ENCODE peak calls at places on chromosomes 2 and 18, in five cellular contexts. L is H1, Z is gastrocnemius medialis, E is fibroblast of mammary gland, B is K562. N is an unnamed sample.
A peak's percentile ranks its signal among the peaks of the same experiment; 100 is the strongest.

GRCh38 chr2:159285433-159285832 is 1.1 kb downstream of the WDSUB1 start:
- DNase-seq in L (no peak), Z (no peak), E (no peak), B (no peak), N (peak; percentile 7)

GRCh38 chr2:207869784-207870778 is 100.4 kb upstream of the FZD5 start:
- DNase-seq in L (no peak), Z (no peak), E (peak; percentile 86), B (no peak), N (no peak)

GRCh38 chr2:182043021-182043420 is 57.4 kb downstream of the PPP1R1C start:
- DNase-seq in L (no peak), Z (no peak), E (no peak), B (no peak), N (no peak)

GRCh38 chr2:121910139-121910538 is 154.7 kb downstream of the TSN start:
- DNase-seq in L (no peak), Z (no peak), E (peak; percentile 4), B (no peak), N (no peak)

GRCh38 chr2:172484253-172484652 is 56.9 kb downstream of the ITGA6 start:
- DNase-seq in L (no peak), Z (no peak), E (peak; percentile 30), B (peak; percentile 35), N (no peak)

GRCh38 chr2:232611559-232612218 is 21.7 kb upstream of the EFHD1 start:
- DNase-seq in L (peak; percentile 96), Z (peak; percentile 38), E (peak; percentile 36), B (peak; percentile 69), N (peak; percentile 31)

GRCh38 chr2:222450021-222450420 is 25.7 kb downstream of the SGPP2 start:
- DNase-seq in L (no peak), Z (no peak), E (no peak), B (no peak), N (no peak)

GRCh38 chr2:231795525-231796327 is 9.5 kb downstream of the COPS7B start:
- DNase-seq in L (no peak), Z (no peak), E (peak; percentile 76), B (peak; percentile 11), N (no peak)

GRCh38 chr2:10326151-10326616 is 23.5 kb downstream of the HPCAL1 start:
- DNase-seq in L (no peak), Z (no peak), E (no peak), B (no peak), N (no peak)

GRCh38 chr2:190515687-190516086 is 18.8 kb downstream of the NEMP2 start:
- DNase-seq in L (no peak), Z (no peak), E (no peak), B (no peak), N (no peak)

GRCh38 chr2:20093263-20094141 is 42.1 kb upstream of the LAPTM4A start:
- DNase-seq in L (peak; percentile 59), Z (peak; percentile 26), E (peak; percentile 85), B (peak; percentile 61), N (no peak)

GRCh38 chr18:68623342-68623741 is 91.6 kb downstream of the TMX3 start:
- DNase-seq in L (peak; percentile 62), Z (no peak), E (peak; percentile 84), B (peak; percentile 42), N (no peak)

GRCh38 chr2:175631247-175631628 is 370.8 kb downstream of the LNPK start:
- DNase-seq in L (no peak), Z (no peak), E (peak; percentile 38), B (no peak), N (no peak)

GRCh38 chr2:61988462-61989366 is 83.2 kb downstream of the COMMD1 start:
- DNase-seq in L (no peak), Z (no peak), E (peak; percentile 50), B (peak; percentile 33), N (no peak)

GRCh38 chr2:43653506-43653905 is 16.4 kb downstream of the PLEKHH2 start:
- DNase-seq in L (no peak), Z (no peak), E (no peak), B (no peak), N (no peak)

GRCh38 chr2:64133354-64133753 is 10.9 kb downstream of the PELI1 start:
- DNase-seq in L (no peak), Z (no peak), E (no peak), B (no peak), N (no peak)

GRCh38 chr2:64134813-64135212 is 9.4 kb downstream of the PELI1 start:
- DNase-seq in L (no peak), Z (no peak), E (no peak), B (no peak), N (no peak)

GRCh38 chr2:64130333-64130732 is 13.9 kb downstream of the PELI1 start:
- DNase-seq in L (no peak), Z (no peak), E (no peak), B (no peak), N (no peak)

GRCh38 chr2:64135421-64135820 is 8.8 kb downstream of the PELI1 start:
- DNase-seq in L (no peak), Z (no peak), E (no peak), B (no peak), N (no peak)

DNA sequence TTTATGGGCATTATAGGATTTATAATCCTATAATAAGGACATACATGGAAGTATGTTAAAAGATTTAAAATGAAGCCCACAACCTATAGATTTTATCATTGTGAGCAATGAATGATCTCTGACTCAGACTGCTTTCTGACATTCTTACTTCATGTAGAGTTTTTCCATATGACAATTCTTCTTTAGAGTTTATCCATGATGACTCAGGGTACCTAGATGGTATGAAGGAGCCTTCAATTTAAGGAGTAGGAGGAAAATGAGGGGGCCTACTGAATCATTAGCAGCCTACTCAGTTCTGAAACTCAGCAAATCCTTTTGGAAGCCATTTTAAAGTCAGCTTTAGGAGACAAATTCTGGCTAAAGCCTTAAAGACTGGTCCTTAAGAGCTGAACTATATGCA is 10.4 kb downstream of the PELI1 start:
- DNase-seq in L (no peak), Z (no peak), E (peak; percentile 76), B (peak; percentile 20), N (no peak)
- H3K4me3 ChIP-seq in L (no peak overlapping the region), Z (no peak overlapping the region), E (no peak overlapping the region), B (no peak overlapping the region), N (no peak overlapping the region)

DNA sequence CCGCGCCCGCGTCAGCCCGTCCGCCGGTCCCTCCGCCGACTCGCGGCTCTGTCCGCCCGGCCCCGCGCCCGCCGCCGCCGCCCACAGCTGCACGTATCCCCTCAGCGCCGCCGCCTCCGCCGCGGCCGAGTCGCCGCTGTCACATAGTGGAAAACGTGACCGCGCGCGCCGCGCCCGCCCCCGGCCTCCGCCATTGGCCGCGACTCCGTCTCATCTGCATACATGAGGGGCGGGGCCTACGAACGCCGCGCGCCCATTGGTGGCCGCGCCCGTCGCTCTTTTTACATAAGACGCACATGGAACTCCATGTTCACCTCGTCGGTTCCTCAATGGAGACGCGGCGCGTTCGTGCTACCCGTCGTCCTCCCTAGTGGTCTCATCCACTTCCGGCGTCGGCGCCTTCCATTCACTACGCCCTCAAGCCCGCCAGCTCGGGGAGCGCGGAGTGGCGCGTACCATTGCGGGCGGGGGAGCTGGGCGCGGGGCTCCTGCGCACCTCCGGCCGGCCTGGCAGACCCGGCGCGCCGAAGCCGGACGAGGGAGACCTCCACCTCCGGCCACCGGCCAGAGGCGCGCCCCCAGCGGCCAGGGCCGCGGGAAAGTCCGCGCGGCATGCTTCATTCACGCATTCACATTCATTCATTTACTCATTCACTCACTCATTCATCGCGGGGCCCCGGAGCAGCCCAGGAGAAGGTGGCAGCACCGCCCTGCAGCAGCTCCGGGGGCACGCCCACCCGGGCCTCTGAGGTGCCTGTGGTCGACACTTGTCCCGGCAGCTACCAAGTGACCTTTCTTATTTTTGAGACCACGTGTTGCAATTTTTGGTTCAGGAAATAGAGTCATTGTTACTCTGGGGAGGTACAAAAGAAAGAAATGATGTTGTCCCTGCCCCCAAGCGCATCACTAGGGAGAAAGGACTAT is 502 bp upstream of the PER2 start:
- DNase-seq in L (peak; percentile 98), Z (peak; percentile 93), E (peak; percentile 95), B (peak; percentile 97), N (peak; percentile 100)
- TF ChIP-seq CTCF in L (peak; percentile 37), Z (peak; percentile 30), E (no peak), B (peak; percentile 37), N (peak; percentile 25)

DNA sequence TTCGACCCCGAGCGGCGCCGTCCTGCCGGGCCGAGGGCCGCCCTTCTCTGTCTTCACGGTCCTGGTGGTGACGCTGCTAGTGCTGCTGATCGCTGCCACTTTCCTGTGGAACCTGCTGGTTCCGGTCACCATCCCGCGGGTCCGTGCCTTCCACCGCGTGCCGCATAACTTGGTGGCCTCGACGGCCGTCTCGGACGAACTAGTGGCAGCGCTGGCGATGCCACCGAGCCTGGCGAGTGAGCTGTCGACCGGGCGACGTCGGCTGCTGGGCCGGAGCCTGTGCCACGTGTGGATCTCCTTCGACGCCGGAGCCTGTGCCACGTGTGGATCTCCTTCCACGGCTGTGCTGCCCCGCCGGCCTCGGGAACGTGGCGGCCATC is 45.0 kb downstream of the DDX18 start:
- DNase-seq in L (no peak), Z (no peak), E (no peak), B (no peak), N (no peak)
- H3K4me3 ChIP-seq in L (no peak overlapping the region), Z (no peak overlapping the region), E (no peak overlapping the region), B (no peak overlapping the region), N (no peak overlapping the region)

DNA sequence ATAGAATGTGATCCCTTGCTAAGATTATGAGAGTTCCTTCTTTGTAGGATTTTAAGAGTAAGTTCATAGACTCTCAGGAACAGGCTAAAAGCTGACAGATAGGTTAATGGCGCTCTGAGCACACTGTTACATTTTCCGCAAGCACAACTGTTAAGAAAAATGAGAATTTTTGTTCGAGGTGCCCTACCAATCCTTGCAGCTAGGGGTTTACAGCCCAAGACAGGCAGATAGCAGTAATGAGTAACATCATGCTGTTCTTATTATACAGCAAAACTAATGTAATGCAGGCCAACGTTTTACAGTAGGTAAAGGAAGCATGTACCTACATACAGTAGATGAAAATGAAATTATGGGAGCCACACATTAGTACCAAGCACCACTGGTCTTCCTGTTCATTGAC is 11.2 kb upstream of the BOD1L2 start:
- DNase-seq in L (no peak), Z (no peak), E (no peak), B (no peak), N (no peak)
- TF ChIP-seq CTCF in L (peak; percentile 7), Z (no peak), E (peak; percentile 14), B (no peak), N (no peak)

GRCh38 chr2:140711867-140712266 is 1418.9 kb downstream of the LRP1B start:
- DNase-seq in L (no peak), Z (no peak), E (no peak), B (no peak), N (no peak)
- H3K4me3 ChIP-seq in L (no peak overlapping the region), Z (peak overlapping the region; percentile 16), E (no peak overlapping the region), B (no peak overlapping the region), N (no peak overlapping the region)